ENCODE peak calls at places on chromosome 20, in six cellular contexts. T, P, E, X, L and B are unnamed samples.

GRCh38 chr20:2709205-2709981 is 16.8 kb downstream of the EBF4 start:
- DNase-seq in T (no peak), P (no peak), E (no peak), X (no peak), L (no peak), B (no peak)

GRCh38 chr20:5969348-5969935 is 19.0 kb downstream of the MCM8 start:
- DNase-seq in T (no peak), P (no peak), E (no peak), X (no peak), L (no peak), B (no peak)

GRCh38 chr20:57440678-57441509 is 49.7 kb downstream of the RBM38 start:
- DNase-seq in T (peak; percentile 42), P (peak; percentile 72), E (peak; percentile 65), X (no peak), L (no peak), B (peak; percentile 77)

GRCh38 chr20:15061955-15062354 is 724.5 kb upstream of the FLRT3 start:
- DNase-seq in T (no peak), P (no peak), E (no peak), X (no peak), L (no peak), B (no peak)

GRCh38 chr20:48026981-48027592 is 241.8 kb upstream of the SULF2 start:
- DNase-seq in T (no peak), P (no peak), E (no peak), X (peak; percentile 46), L (no peak), B (no peak)

GRCh38 chr20:23917024-23917725 is 37.6 kb upstream of the CST5 start:
- DNase-seq in T (no peak), P (no peak), E (no peak), X (no peak), L (no peak), B (no peak)

GRCh38 chr20:8331740-8332412 is 199.8 kb downstream of the PLCB1 start:
- DNase-seq in T (no peak), P (no peak), E (no peak), X (peak; percentile 80), L (no peak), B (no peak)

GRCh38 chr20:53069121-53069520 is 97.0 kb downstream of the TSHZ2 start:
- DNase-seq in T (no peak), P (no peak), E (no peak), X (no peak), L (no peak), B (no peak)

GRCh38 chr20:6590891-6591679 is 176.4 kb upstream of the BMP2 start:
- DNase-seq in T (peak; percentile 54), P (no peak), E (no peak), X (peak; percentile 89), L (no peak), B (no peak)

GRCh38 chr20:2741881-2742280 is 49.3 kb downstream of the EBF4 start:
- DNase-seq in T (no peak), P (no peak), E (no peak), X (no peak), L (no peak), B (no peak)

GRCh38 chr20:10090588-10091166 is 55.9 kb downstream of the ANKEF1 start:
- DNase-seq in T (peak; percentile 69), P (no peak), E (no peak), X (peak; percentile 33), L (no peak), B (no peak)

GRCh38 chr20:18904624-18905023 is 91.0 kb downstream of the SCP2D1 start:
- DNase-seq in T (peak; percentile 36), P (no peak), E (no peak), X (no peak), L (no peak), B (no peak)

GRCh38 chr20:57274846-57275245 is 8.4 kb upstream of the BMP7 start:
- DNase-seq in T (no peak), P (no peak), E (no peak), X (no peak), L (no peak), B (no peak)

GRCh38 chr20:9889270-9889981 is 50.5 kb upstream of the PAK5 start:
- DNase-seq in T (no peak), P (no peak), E (no peak), X (no peak), L (no peak), B (no peak)

GRCh38 chr20:36153754-36154695 is 515 bp upstream of the EPB41L1 start:
- DNase-seq in T (peak; percentile 85), P (peak; percentile 51), E (peak; percentile 90), X (peak; percentile 51), L (peak; percentile 14), B (peak; percentile 91)

GRCh38 chr20:13286600-13286999 is 65.5 kb downstream of the ISM1 start:
- DNase-seq in T (no peak), P (no peak), E (peak; percentile 84), X (no peak), L (no peak), B (no peak)

GRCh38 chr20:38836991-38837390 is 31.5 kb downstream of the PPP1R16B start:
- DNase-seq in T (no peak), P (no peak), E (no peak), X (no peak), L (no peak), B (no peak)

GRCh38 chr20:52313335-52313963 is 121.9 kb upstream of the ZFP64 start:
- DNase-seq in T (peak; percentile 2), P (no peak), E (no peak), X (peak; percentile 38), L (no peak), B (no peak)

GRCh38 chr20:14568701-14569100 is 231.3 kb upstream of the FLRT3 start:
- DNase-seq in T (no peak), P (no peak), E (no peak), X (no peak), L (no peak), B (no peak)

GRCh38 chr20:21529863-21530262 is 16.0 kb upstream of the NKX2-2 start:
- DNase-seq in T (no peak), P (no peak), E (no peak), X (no peak), L (no peak), B (no peak)

GRCh38 chr20:49318430-49319203 is 40.8 kb upstream of the ZNFX1 start:
- DNase-seq in T (no peak), P (no peak), E (no peak), X (no peak), L (peak; percentile 6), B (no peak)

GRCh38 chr20:15823718-15824117 is 749.5 kb downstream of the KIF16B start:
- DNase-seq in T (no peak), P (no peak), E (no peak), X (no peak), L (no peak), B (no peak)

GRCh38 chr20:35303735-35304431 is 11.7 kb upstream of the FAM83C start:
- DNase-seq in T (peak; percentile 94), P (no peak), E (peak; percentile 84), X (peak; percentile 74), L (peak; percentile 66), B (peak; percentile 86)

GRCh38 chr20:24683676-24684075 is 214.2 kb downstream of the SYNDIG1 start:
- DNase-seq in T (no peak), P (no peak), E (no peak), X (no peak), L (no peak), B (no peak)

GRCh38 chr20:7736336-7736735 is 203.9 kb downstream of the HAO1 start:
- DNase-seq in T (no peak), P (no peak), E (no peak), X (peak; percentile 34), L (no peak), B (no peak)

GRCh38 chr20:29876911-29877285 is 1380.6 kb upstream of the DEFB115 start:
- DNase-seq in T (no peak), P (no peak), E (peak; percentile 48), X (no peak), L (no peak), B (no peak)

GRCh38 chr20:29878281-29878741 is 1379.2 kb upstream of the DEFB115 start:
- DNase-seq in T (no peak), P (no peak), E (peak; percentile 52), X (no peak), L (no peak), B (no peak)

GRCh38 chr20:29878777-29879442 is 1378.6 kb upstream of the DEFB115 start:
- DNase-seq in T (no peak), P (no peak), E (peak; percentile 57), X (no peak), L (no peak), B (peak; percentile 29)

GRCh38 chr20:29874476-29875202 is 1382.8 kb upstream of the DEFB115 start:
- DNase-seq in T (no peak), P (no peak), E (peak; percentile 41), X (no peak), L (no peak), B (no peak)

DNA sequence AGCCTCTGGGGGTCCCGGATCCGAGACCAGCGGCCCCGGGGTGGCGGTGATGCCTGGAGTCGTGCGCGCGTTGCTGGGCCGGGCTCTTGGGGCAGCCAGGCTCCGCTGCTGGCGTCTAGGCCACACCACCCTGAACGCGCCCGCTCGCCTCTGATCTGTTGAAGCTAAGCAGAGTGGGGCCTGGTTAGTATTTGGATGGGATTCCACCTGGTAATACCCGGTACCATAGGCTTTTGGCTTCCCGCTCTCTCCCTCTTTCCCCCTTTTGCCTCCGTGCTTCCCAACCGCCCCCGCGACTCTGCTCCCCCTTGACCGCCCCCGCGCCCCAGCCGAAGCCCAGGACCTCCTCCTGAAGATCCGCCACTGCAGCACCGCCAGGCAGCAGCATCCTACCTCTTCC is 1383.5 kb upstream of the DEFB115 start:
- DNase-seq in T (peak; percentile 28), P (no peak), E (peak; percentile 70), X (peak; percentile 30), L (no peak), B (no peak)
- H3K9me3 ChIP-seq in T (peaks cover 68% of the 10 kb centered on the region), P (peaks cover 2% of the 10 kb centered on the region), E (peaks cover 30% of the 10 kb centered on the region), X (peaks cover 24% of the 10 kb centered on the region), L (peaks cover 17% of the 10 kb centered on the region), B (no peaks in the 10 kb centered on the region)

GRCh38 chr20:31374346-31374745 is 5.9 kb downstream of the DEFB118 start:
- DNase-seq in T (no peak), P (no peak), E (no peak), X (no peak), L (no peak), B (no peak)
- H3K9me3 ChIP-seq in T (peaks cover 21% of the 10 kb centered on the region), P (no peaks in the 10 kb centered on the region), E (peaks cover 2% of the 10 kb centered on the region), X (no peaks in the 10 kb centered on the region), L (peaks cover 9% of the 10 kb centered on the region), B (no peaks in the 10 kb centered on the region)

GRCh38 chr20:59690976-59691375 is 86.6 kb downstream of the PHACTR3 start:
- DNase-seq in T (no peak), P (no peak), E (no peak), X (no peak), L (no peak), B (no peak)
- H3K9me3 ChIP-seq in T (no peaks in the 10 kb centered on the region), P (no peaks in the 10 kb centered on the region), E (no peaks in the 10 kb centered on the region), X (peaks cover 6% of the 10 kb centered on the region), L (no peaks in the 10 kb centered on the region), B (no peaks in the 10 kb centered on the region)

GRCh38 chr20:31260326-31260932 is 3.0 kb downstream of the DEFB115 start:
- DNase-seq in T (no peak), P (no peak), E (no peak), X (no peak), L (no peak), B (no peak)

GRCh38 chr20:31256959-31257358 is 505 bp upstream of the DEFB115 start:
- DNase-seq in T (no peak), P (no peak), E (no peak), X (no peak), L (no peak), B (no peak)

DNA sequence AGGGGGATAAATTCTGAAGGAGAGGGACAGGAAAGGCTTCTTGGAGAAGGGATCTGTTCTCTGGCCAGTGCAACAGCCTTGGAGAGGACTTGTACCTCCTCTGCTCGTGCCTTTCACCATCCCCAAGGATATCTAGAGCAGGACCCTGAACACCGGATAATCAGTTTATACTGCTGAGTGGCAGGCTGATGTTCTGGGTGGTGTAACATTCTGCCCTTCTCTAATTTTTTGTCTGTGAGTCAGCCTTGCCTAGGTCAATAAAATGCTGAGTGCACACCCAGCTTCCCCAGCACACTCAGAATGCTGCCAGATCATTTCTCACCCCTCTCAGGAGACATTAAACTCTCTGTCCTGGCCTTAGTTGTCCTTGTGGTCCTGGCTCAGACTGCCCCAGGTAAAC is at the start of gene DEFB115:
- DNase-seq in T (no peak), P (no peak), E (no peak), X (no peak), L (no peak), B (no peak)
- H3K9me3 ChIP-seq in T (peaks cover 47% of the 10 kb centered on the region), P (no peaks in the 10 kb centered on the region), E (no peaks in the 10 kb centered on the region), X (peaks cover 4% of the 10 kb centered on the region), L (no peaks in the 10 kb centered on the region), B (no peaks in the 10 kb centered on the region)